ENCODE peak calls at places on chromosome 2, in four cellular contexts. L is mesendoderm, N is uterus, R is OCI-LY7. M is an unnamed sample.

GRCh38 chr2:219643084-219643473 is 15.6 kb downstream of the SLC4A3 start:
- DNase-seq in L (no peak), N (peak), R (no peak), M (no peak)

GRCh38 chr2:168466190-168466737 is 10.2 kb downstream of the CERS6 start:
- DNase-seq in L (no peak), N (no peak), R (no peak), M (no peak)

GRCh38 chr2:66700181-66700686 is 265.3 kb downstream of the MEIS1 start:
- DNase-seq in L (peak), N (no peak), R (no peak), M (no peak)

GRCh38 chr2:14072338-14072737 is 560.2 kb upstream of the LRATD1 start:
- DNase-seq in L (no peak), N (no peak), R (no peak), M (no peak)

GRCh38 chr2:608711-609110 is 68.5 kb downstream of the TMEM18 start:
- DNase-seq in L (no peak), N (no peak), R (no peak), M (no peak)

GRCh38 chr2:43349944-43350343 is 123.5 kb upstream of the ZFP36L2 start:
- DNase-seq in L (no peak), N (no peak), R (no peak), M (no peak)

GRCh38 chr2:219149667-219150066 is 10.9 kb downstream of the NHEJ1 start:
- DNase-seq in L (no peak), N (no peak), R (no peak), M (no peak)

GRCh38 chr2:156190532-156190931 is 142.0 kb downstream of the NR4A2 start:
- DNase-seq in L (no peak), N (no peak), R (no peak), M (no peak)

M was measured in amygdala.